ENCODE peak calls at places on chromosome 17, in five cellular contexts. G is K562, K is GM23338, W is A549, R is HCT116. L is an unnamed sample.

GRCh38 chr17:37107406-37108083 is 158.8 kb downstream of the AATF start:
- DNase-seq in G (no peak), R (no peak), W (no peak), K (no peak), L (no peak)

GRCh38 chr17:35239823-35240222 is 3.0 kb upstream of the SLFN5 start:
- DNase-seq in G (no peak), R (no peak), K (no peak), W (no peak), L (no peak)

GRCh38 chr17:82392967-82393366 is 21.4 kb downstream of the UTS2R start:
- DNase-seq in K (no peak), G (no peak), R (no peak), W (no peak), L (no peak)

GRCh38 chr17:75087558-75088453 is at the start of gene SLC16A5:
- DNase-seq in K (peak), G (peak), R (peak), W (peak), L (no peak)

GRCh38 chr17:61669522-61669921 is 78.5 kb upstream of the NACA2 start:
- DNase-seq in G (no peak), W (no peak), K (no peak), R (no peak), L (no peak)

GRCh38 chr17:80694085-80694991 is 149.7 kb downstream of the RPTOR start:
- DNase-seq in G (no peak), R (no peak), K (no peak), W (no peak), L (no peak)

GRCh38 chr17:3506054-3506453 is 30.3 kb downstream of the ASPA start:
- DNase-seq in G (no peak), W (no peak), K (no peak), R (no peak), L (no peak)

GRCh38 chr17:2398655-2399571 is 1.9 kb downstream of the MNT start:
- DNase-seq in R (no peak), G (peak), W (peak), K (peak), L (no peak)

GRCh38 chr17:73633736-73634135 is 10.5 kb downstream of the SDK2 start:
- DNase-seq in W (no peak), R (no peak), K (no peak), G (no peak), L (no peak)

GRCh38 chr17:78739331-78739853 is 42.7 kb downstream of the CYTH1 start:
- DNase-seq in G (no peak), W (no peak), R (no peak), K (no peak), L (no peak)

GRCh38 chr17:45270828-45271418 is 9.0 kb upstream of the SPATA32 start:
- DNase-seq in G (peak), W (peak), R (no peak), K (peak), L (no peak)

GRCh38 chr17:66276328-66276937 is 26.0 kb upstream of the PRKCA start:
- DNase-seq in G (no peak), K (no peak), R (no peak), W (peak), L (no peak)

GRCh38 chr17:76955191-76955590 is 87.0 kb downstream of the MGAT5B start:
- DNase-seq in G (no peak), W (no peak), R (no peak), K (no peak), L (no peak)

GRCh38 chr17:4735825-4736651 is 3.6 kb upstream of the ZMYND15 start:
- DNase-seq in G (no peak), W (no peak), R (no peak), K (no peak), L (no peak)

GRCh38 chr17:2122641-2123302 is 67.9 kb downstream of the HIC1 start:
- DNase-seq in G (no peak), K (peak), W (no peak), R (no peak), L (no peak)

GRCh38 chr17:49618112-49618611 is 42.5 kb downstream of the NXPH3 start:
- DNase-seq in W (no peak), R (no peak), G (no peak), K (no peak), L (no peak)

GRCh38 chr17:49616546-49617205 is 41.0 kb downstream of the NXPH3 start:
- DNase-seq in K (no peak), W (no peak), R (no peak), G (no peak), L (no peak)

GRCh38 chr17:49612721-49613120 is 37.0 kb downstream of the NXPH3 start:
- DNase-seq in G (no peak), R (no peak), K (no peak), W (no peak), L (no peak)

GRCh38 chr17:49610883-49611584 is 35.4 kb downstream of the NXPH3 start:
- DNase-seq in K (no peak), R (no peak), G (no peak), W (no peak), L (no peak)

GRCh38 chr17:49616086-49616485 is 40.4 kb downstream of the NXPH3 start:
- DNase-seq in G (peak), W (peak), R (no peak), K (peak), L (no peak)
- TF ChIP-seq REST in G (no peak), W (no peak), R (no peak), K (no peak), L (no peak)

GRCh38 chr17:49916854-49917515 is 52.0 kb upstream of the DLX4 start:
- DNase-seq in K (no peak), W (no peak), R (no peak), G (no peak), L (no peak)

GRCh38 chr17:49914664-49915063 is 54.3 kb upstream of the DLX4 start:
- DNase-seq in K (no peak), G (no peak), R (no peak), W (no peak), L (no peak)

GRCh38 chr17:49915670-49916069 is 53.3 kb upstream of the DLX4 start:
- DNase-seq in K (no peak), G (no peak), W (no peak), R (no peak), L (no peak)

GRCh38 chr17:49914096-49914490 is 54.9 kb upstream of the DLX4 start:
- DNase-seq in G (no peak), W (no peak), R (no peak), K (no peak), L (no peak)

DNA sequence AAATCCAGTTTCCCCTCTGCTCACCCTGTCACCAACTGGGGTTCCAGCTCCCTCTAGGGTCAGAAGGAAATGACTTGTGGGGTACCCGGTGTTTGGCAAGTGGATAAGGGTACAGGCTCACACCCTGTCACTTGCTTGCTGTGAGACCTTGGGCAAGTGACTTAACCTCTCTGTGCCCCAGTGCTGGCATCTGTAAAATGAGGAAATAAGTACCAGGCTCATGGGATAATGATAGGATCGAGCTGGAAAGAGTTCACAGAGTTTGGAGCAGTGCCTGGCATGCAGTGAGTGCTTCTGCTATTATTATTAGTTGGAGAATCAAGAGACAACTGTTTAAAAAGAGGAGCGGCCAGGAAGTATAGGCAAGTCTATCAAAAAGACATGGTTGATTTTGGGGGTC is 53.7 kb upstream of the DLX4 start:
- DNase-seq in K (no peak), R (no peak), W (no peak), G (no peak), L (no peak)
- TF ChIP-seq REST in K (no peak), R (no peak), W (no peak), G (no peak), L (no peak)

GRCh38 chr17:50114401-50114800 is 15.6 kb downstream of the SAMD14 start:
- DNase-seq in R (no peak), G (no peak), K (no peak), W (no peak), L (no peak)

GRCh38 chr17:50112694-50113093 is 17.3 kb downstream of the SAMD14 start:
- DNase-seq in G (no peak), R (no peak), W (no peak), K (no peak), L (no peak)

GRCh38 chr17:50113624-50114320 is 16.2 kb downstream of the SAMD14 start:
- DNase-seq in R (no peak), K (no peak), G (no peak), W (no peak), L (no peak)

GRCh38 chr17:50115744-50116143 is 14.2 kb downstream of the SAMD14 start:
- DNase-seq in R (no peak), K (no peak), W (no peak), G (no peak), L (no peak)

DNA sequence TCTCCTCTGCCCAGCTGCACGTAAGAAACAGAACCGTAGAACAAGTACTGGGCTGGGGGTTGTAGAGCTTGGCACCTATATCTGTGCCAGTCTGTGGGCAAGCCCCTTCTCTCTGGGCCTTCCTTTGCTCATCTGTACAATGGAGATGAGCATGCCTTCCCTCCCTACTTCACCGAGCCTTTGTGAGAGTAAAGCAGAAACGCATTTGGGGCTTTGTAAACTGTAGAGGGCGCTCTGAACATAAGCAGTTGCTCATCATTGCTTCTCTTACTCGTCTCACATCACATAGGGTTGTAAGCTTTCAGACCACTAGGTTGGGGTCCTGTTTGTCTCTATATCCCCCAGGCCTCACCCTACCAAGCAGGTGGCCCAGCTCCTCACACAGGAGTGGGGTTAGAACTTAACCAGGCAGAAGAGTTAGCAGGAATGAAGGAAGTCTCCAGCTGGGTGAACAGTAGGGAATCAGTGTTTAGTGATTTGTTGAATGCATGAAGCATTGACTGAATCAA is 15.1 kb downstream of the SAMD14 start:
- DNase-seq in W (peak), R (peak), G (peak), K (peak), L (no peak)
- TF ChIP-seq REST in W (no peak), R (no peak), G (no peak), K (no peak), L (no peak)

DNA sequence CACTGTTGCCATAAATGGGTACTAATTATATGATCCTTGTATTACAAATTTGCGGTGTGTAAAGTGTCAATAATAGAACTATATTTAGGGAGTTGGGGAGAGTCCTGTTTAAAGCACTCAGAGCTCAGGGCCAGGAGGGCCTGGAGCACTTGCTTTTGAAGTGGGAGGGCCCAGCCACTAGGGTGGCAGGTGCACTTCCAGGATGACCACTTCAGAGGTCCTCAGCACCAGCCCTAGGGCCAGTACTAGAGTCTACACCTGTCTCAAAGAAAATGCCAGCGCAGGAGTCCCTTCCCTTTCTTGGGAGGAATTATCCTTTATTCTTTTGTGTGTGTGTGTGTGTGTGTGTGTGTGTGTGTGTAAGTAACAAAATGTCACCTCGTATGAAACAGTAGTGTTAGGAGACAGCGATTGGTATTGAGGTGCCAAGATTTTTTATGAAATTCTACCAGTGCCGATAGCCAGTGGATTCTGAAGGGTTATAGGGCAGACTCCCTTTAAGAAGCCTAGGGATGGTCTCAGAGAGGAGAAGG is 31.9 kb downstream of the MYO18A start:
- DNase-seq in W (no peak), G (no peak), R (no peak), K (peak), L (no peak)
- TF ChIP-seq REST in W (no peak), G (no peak), R (no peak), K (no peak), L (no peak)

DNA sequence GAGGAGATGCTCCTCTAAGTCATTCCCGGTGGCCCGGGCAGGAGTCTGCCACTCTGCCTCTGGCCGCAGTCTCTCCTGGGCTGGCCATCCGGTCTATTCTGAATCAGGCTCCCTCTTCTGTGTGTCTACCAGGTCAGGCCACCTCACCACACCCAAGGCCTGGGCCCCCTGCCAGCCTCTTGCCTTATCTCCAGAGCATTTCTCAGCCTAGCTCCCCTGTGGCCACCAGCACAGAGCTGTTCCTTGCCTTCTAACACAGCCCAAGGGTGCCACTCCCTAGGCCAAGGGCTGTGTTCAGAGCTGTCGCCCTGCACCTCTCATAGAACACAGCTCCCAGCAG is 55.3 kb downstream of the MYO18A start:
- DNase-seq in W (no peak), R (no peak), G (peak), K (no peak), L (no peak)
- TF ChIP-seq REST in W (no peak), R (no peak), G (no peak), K (no peak), L (no peak)

DNA sequence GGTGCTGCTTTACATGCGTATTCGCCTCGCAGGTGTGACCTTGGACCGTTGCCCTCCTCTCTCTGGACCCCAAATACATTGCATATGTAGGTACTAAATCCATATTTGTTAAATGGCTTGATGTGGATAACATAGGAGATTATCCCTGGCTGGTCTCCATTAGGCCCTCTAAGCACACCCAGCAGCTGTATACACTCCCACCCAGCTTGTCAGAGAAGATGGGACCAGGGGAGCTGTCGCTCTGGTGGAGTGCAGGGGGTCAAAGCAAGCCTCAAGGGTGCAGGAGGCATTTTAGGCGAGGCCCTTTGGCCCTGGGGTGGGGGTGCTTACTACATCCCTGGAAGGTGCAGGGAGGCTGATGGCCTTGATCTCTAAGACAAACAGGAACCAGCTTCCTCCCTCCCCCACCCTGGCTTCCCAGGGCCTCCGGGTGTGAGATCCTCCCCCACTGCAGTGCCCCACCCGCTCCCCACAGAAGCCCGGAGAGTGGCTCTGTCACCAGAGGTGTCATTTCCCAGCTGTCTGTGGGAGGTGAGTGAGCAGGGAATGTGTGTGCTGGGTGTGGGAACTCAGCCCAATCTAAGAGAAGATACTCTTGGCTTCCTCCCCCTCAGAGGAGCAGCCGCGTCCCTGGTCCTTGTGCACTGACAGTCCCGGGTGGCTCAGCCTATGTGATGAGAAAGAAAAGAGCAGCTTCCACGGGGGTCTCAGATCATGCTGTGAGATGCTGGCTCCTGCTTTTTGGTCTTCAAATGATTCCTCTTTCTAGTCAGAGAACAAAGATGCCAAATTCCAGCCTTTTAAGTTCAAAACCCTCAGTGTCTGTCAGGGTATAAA is 1.4 kb upstream of the VAMP2 start:
- DNase-seq in R (no peak), G (peak), K (peak), W (peak), L (no peak)
- TF ChIP-seq REST in R (no peak), G (no peak), K (no peak), W (no peak), L (no peak)

DNA sequence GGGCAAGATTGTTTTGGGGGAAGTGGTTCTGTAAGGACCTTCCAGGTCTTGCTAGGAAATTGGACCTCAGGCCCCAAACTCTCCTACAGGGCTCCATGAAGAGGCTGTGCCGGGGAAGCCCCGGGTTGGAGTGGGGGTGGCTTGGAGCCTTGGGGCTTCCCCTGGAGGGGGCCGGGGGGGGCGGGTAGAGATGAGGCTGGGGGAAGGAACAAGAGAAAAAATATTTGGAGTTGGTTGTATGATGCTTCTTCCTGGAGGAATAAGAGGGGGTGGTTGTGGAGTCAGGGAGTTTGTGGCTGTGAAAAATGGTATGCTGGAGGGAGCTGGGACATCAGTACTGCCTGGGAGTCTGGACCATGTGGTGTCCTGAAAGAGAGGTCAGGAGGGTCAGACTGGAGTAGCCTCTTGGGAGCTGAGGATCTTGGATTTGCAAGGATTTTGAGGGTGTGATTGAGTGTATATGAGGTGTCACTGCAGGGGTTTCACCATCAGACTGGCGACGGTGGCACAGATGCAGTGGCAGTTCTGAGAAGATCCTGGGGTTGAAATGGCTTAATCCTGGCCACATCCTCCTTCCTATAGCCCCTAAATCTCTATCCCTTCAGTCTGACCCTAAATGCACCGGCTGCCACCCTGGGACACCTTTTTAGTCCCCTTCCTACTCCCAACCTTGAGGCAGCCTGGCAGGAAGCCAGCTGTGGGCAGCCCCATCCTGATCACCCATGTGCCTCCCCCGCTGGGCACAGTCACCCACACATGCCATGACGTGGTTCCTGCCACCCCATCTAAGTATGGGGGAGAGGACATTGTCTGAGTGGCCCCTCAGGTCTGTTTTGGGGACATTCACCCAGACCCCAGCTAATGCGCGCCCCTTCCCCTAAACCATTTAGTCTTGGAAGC is 10.9 kb downstream of the RARA start:
- DNase-seq in G (no peak), K (no peak), W (no peak), R (no peak), L (no peak)
- TF ChIP-seq REST in G (no peak), K (no peak), W (no peak), R (no peak), L (no peak)

L was measured in Panc1.